ENCODE peak calls at places on chromosomes 5 and 9, in four cellular contexts. K, J, M and A are unnamed samples. For H3K36me3, the result is how much of the 10 kb centered on the place peaks cover.

GRCh38 chr9:125966959-125967711 is 220.0 kb downstream of the PBX3 start:
- DNase-seq in K (no peak), J (no peak), M (no peak), A (no peak)

GRCh38 chr5:150184990-150185952 is 4.6 kb upstream of the SLC6A7 start:
- DNase-seq in K (peak), J (no peak), M (no peak), A (no peak)

GRCh38 chr5:9955586-9955985 is 294.1 kb downstream of the ATPSCKMT start:
- DNase-seq in K (no peak), J (no peak), M (no peak), A (no peak)

GRCh38 chr5:142059304-142059940 is 46.6 kb upstream of the GNPDA1 start:
- DNase-seq in K (no peak), J (peak), M (peak), A (no peak)

GRCh38 chr9:37776328-37776727 is 8.5 kb downstream of the EXOSC3 start:
- DNase-seq in K (no peak), J (no peak), M (no peak), A (no peak)

GRCh38 chr9:30522486-30522885 is 1862.0 kb upstream of the ACO1 start:
- DNase-seq in K (no peak), J (no peak), M (no peak), A (no peak)

GRCh38 chr9:33393581-33393980 is 8.8 kb downstream of the AQP7 start:
- DNase-seq in K (no peak), J (peak), M (peak), A (no peak)

GRCh38 chr9:16505159-16505558 is 365.3 kb downstream of the BNC2 start:
- DNase-seq in K (no peak), J (no peak), M (no peak), A (no peak)

GRCh38 chr9:6153425-6153824 is 62.2 kb upstream of the IL33 start:
- DNase-seq in K (no peak), J (no peak), M (no peak), A (no peak)

DNA sequence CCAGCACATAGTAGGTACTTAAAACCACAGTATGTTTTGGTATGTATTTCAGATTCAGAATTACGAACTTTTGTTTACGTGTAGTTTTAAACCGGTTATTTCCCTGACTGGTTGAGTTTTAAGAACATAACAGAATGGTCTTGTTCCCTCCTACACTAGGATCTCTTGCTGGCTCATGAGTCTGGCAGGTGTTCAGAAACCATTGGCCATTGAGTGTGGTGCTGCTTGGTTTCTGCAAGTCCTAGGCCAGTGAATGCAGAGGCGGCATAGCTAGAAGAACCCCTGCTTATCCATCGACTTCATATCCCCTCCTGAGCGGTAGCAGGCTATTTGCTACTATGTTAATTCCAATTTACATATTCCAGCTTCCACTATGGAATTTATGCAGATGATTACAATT is 65.6 kb downstream of the GPR21 start:
- DNase-seq in K (no peak), J (no peak), M (no peak), A (no peak)
- H3K36me3 ChIP-seq in K (under half), J (under half), M (half or more), A (half or more)

GRCh38 chr5:151770383-151771258 is 1.1 kb upstream of the G3BP1 start:
- DNase-seq in K (peak), J (peak), M (peak), A (peak)
- TF ChIP-seq POLR2A in K (no peak), J (no peak), M (no peak), A (no peak)

GRCh38 chr5:16664368-16664767 is 47.6 kb upstream of the RETREG1 start:
- DNase-seq in K (no peak), J (no peak), M (no peak), A (no peak)
- H3K36me3 ChIP-seq in K (under half), J (under half), M (under half), A (under half)

GRCh38 chr9:133459476-133460404 is at the start of gene CACFD1:
- DNase-seq in K (peak), J (peak), M (peak), A (peak)
- TF ChIP-seq POLR2A in K (peak), J (peak), M (peak), A (peak)

GRCh38 chr9:122244349-122244748 is 15.6 kb upstream of the LHX6 start:
- DNase-seq in K (no peak), J (no peak), M (no peak), A (no peak)

GRCh38 chr9:122251351-122251750 is 13.3 kb downstream of the RBM18 start:
- DNase-seq in K (no peak), J (no peak), M (no peak), A (no peak)

GRCh38 chr9:122248448-122248865 is 16.2 kb downstream of the RBM18 start:
- DNase-seq in K (no peak), J (no peak), M (no peak), A (no peak)

DNA sequence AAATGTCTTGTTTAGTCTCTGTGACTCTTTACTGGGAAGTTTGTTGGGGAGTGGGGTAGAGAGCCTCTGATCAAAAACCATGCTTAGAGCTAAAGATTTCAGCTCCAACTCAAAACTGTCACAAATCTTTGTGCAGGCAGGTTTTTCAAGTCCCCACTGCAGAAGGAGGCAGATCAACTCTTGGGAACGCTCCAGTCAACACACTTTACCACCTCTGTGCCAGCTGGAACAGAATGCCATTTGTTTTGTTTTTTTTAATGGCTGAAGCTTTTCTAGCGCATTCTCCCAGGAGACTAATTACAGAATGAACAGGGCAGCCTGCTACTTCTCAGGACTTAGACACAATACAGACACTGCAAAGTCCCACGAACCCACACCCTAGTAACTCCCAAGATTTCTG is 17.9 kb upstream of the LHX6 start:
- DNase-seq in K (no peak), J (no peak), M (no peak), A (no peak)
- H3K36me3 ChIP-seq in K (under half), J (under half), M (half or more), A (under half)

DNA sequence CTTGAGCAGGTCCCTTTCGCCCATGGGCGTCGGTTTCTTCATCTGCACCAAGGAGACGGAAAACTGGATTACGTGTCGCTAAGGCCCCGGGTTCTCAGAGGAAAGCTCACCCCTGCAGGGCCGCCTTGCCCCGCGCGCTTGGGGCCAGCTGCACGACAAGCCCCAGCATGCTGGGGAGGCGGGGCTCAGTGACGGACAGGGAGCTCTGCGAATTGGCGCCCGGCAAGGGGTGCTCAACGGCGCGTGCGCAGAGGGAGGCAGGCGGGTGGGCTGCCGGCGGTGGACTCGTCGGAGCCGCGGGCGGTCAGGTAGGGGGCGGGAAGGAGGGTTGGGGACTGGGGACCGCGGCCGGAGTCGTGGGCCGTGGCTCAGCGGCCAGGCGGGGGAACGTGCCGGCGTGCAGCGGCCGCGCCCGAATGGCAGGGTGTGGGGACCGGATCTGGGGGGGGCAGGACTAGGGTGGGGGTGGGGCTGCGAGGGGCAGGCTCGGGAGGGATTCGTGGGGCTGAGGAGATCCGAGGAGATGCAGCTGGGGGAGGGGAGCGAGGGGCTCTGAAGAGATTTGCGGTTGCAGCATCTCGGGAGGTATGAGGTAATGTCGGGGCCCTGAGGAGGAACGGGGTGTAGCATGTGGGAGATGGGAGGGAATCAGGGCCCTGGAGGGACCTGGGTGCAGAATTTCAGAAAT is at the start of gene TRIM32:
- DNase-seq in K (peak), J (peak), M (peak), A (peak)
- TF ChIP-seq POLR2A in K (peak), J (no peak), M (peak), A (peak)